ENCODE peak calls at places on chromosomes 6 and 20, in five cellular contexts. Q is T47D, V is amniotic epithelial cell, J is T-helper 17 cell, W is neural crest cell. L is an unnamed sample.

GRCh38 chr6:25279748-25280616 is 808 bp downstream of the CARMIL1 start:
- DNase-seq in Q (peak), V (no peak), J (no peak), W (no peak), L (no peak)

GRCh38 chr6:158649289-158650143 is at the start of gene SYTL3:
- DNase-seq in Q (no peak), V (peak), J (peak), W (no peak), L (no peak)

GRCh38 chr20:6533321-6533720 is 234.2 kb upstream of the BMP2 start:
- DNase-seq in Q (no peak), V (peak), J (no peak), W (no peak), L (no peak)

GRCh38 chr20:41506192-41506915 is 111.8 kb downstream of the CHD6 start:
- DNase-seq in Q (no peak), V (no peak), J (no peak), W (no peak), L (no peak)

GRCh38 chr6:49550413-49551125 is at the start of gene C6orf141:
- DNase-seq in Q (peak), V (no peak), J (no peak), W (peak), L (peak)

GRCh38 chr6:91276315-91276714 is 689.4 kb upstream of the MAP3K7 start:
- DNase-seq in Q (peak), V (peak), J (no peak), W (no peak), L (no peak)

GRCh38 chr6:150297327-150298028 is 71.3 kb upstream of the IYD start:
- DNase-seq in Q (no peak), V (peak), J (no peak), W (no peak), L (no peak)

GRCh38 chr20:25040438-25040831 is 17.5 kb downstream of the ACSS1 start:
- DNase-seq in Q (peak), V (peak), J (no peak), W (no peak), L (no peak)

GRCh38 chr20:62350098-62350628 is 16.9 kb downstream of the LAMA5 start:
- DNase-seq in Q (peak), V (no peak), J (no peak), W (no peak), L (peak)

L was measured in 8988T.